ENCODE peak calls at places on chromosomes 3 and 15, in ten cellular contexts. One of them, this sample, is unnamed.

GRCh38 chr15:101358895-101359294 is 63.8 kb upstream of the SNRPA1 start:
- DNase-seq in fibroblast of lung: no peak
- DNase-seq in PC-9: no peak
- DNase-seq in tibial artery: peak
- DNase-seq in left ventricle myocardium inferior: peak
- DNase-seq in A549: no peak
- DNase-seq in body of pancreas: no peak
- DNase-seq in breast epithelium: peak
- DNase-seq in SJSA1: peak
- DNase-seq in OCI-LY7: no peak
- DNase-seq in this sample: peak

GRCh38 chr3:143134446-143134845 is 14.9 kb downstream of the CHST2 start:
- DNase-seq in fibroblast of lung: no peak
- DNase-seq in left ventricle myocardium inferior: no peak
- DNase-seq in OCI-LY7: no peak
- DNase-seq in SJSA1: peak
- DNase-seq in PC-9: no peak
- DNase-seq in tibial artery: no peak
- DNase-seq in A549: no peak
- DNase-seq in body of pancreas: no peak
- DNase-seq in breast epithelium: no peak
- DNase-seq in this sample: no peak

GRCh38 chr3:197174927-197175326 is 123.5 kb downstream of the DLG1 start:
- DNase-seq in fibroblast of lung: no peak
- DNase-seq in PC-9: no peak
- DNase-seq in A549: no peak
- DNase-seq in breast epithelium: no peak
- DNase-seq in SJSA1: no peak
- DNase-seq in OCI-LY7: peak
- DNase-seq in left ventricle myocardium inferior: no peak
- DNase-seq in body of pancreas: no peak
- DNase-seq in tibial artery: no peak
- DNase-seq in this sample: no peak

GRCh38 chr3:123535580-123535979 is 49.3 kb downstream of the HACD2 start:
- DNase-seq in fibroblast of lung: peak
- DNase-seq in SJSA1: peak
- DNase-seq in breast epithelium: no peak
- DNase-seq in OCI-LY7: no peak
- DNase-seq in A549: no peak
- DNase-seq in body of pancreas: no peak
- DNase-seq in left ventricle myocardium inferior: no peak
- DNase-seq in tibial artery: no peak
- DNase-seq in PC-9: no peak
- DNase-seq in this sample: no peak

GRCh38 chr3:87196879-87197278 is 30.2 kb upstream of the CHMP2B start:
- DNase-seq in breast epithelium: no peak
- DNase-seq in left ventricle myocardium inferior: no peak
- DNase-seq in body of pancreas: no peak
- DNase-seq in OCI-LY7: no peak
- DNase-seq in A549: no peak
- DNase-seq in fibroblast of lung: no peak
- DNase-seq in PC-9: peak
- DNase-seq in tibial artery: no peak
- DNase-seq in SJSA1: no peak
- DNase-seq in this sample: peak

GRCh38 chr15:39610665-39611064 is 29.8 kb downstream of the THBS1 start:
- DNase-seq in A549: no peak
- DNase-seq in tibial artery: no peak
- DNase-seq in body of pancreas: no peak
- DNase-seq in breast epithelium: no peak
- DNase-seq in PC-9: no peak
- DNase-seq in fibroblast of lung: no peak
- DNase-seq in left ventricle myocardium inferior: no peak
- DNase-seq in OCI-LY7: no peak
- DNase-seq in SJSA1: no peak
- DNase-seq in this sample: no peak

GRCh38 chr3:146161725-146162047 is 702 bp upstream of the PLOD2 start:
- DNase-seq in body of pancreas: peak
- DNase-seq in breast epithelium: peak
- DNase-seq in tibial artery: peak
- DNase-seq in left ventricle myocardium inferior: peak
- DNase-seq in A549: peak
- DNase-seq in SJSA1: no peak
- DNase-seq in PC-9: no peak
- DNase-seq in fibroblast of lung: peak
- DNase-seq in OCI-LY7: no peak
- DNase-seq in this sample: no peak

GRCh38 chr3:41598804-41599481 is 363.0 kb downstream of the ULK4 start:
- DNase-seq in A549: no peak
- DNase-seq in left ventricle myocardium inferior: no peak
- DNase-seq in tibial artery: no peak
- DNase-seq in PC-9: no peak
- DNase-seq in breast epithelium: no peak
- DNase-seq in body of pancreas: no peak
- DNase-seq in SJSA1: no peak
- DNase-seq in OCI-LY7: no peak
- DNase-seq in fibroblast of lung: peak
- DNase-seq in this sample: no peak

GRCh38 chr15:69530234-69530633 is 77.6 kb downstream of the RPLP1 start:
- DNase-seq in SJSA1: no peak
- DNase-seq in breast epithelium: no peak
- DNase-seq in tibial artery: no peak
- DNase-seq in body of pancreas: no peak
- DNase-seq in OCI-LY7: no peak
- DNase-seq in PC-9: no peak
- DNase-seq in fibroblast of lung: no peak
- DNase-seq in A549: no peak
- DNase-seq in left ventricle myocardium inferior: no peak
- DNase-seq in this sample: no peak

GRCh38 chr15:43370975-43371974 is at the start of the genes TUBGCP4 and ZSCAN29:
- DNase-seq in tibial artery: peak
- DNase-seq in fibroblast of lung: peak
- DNase-seq in OCI-LY7: peak
- DNase-seq in SJSA1: peak
- DNase-seq in body of pancreas: peak
- DNase-seq in A549: peak
- DNase-seq in PC-9: peak
- DNase-seq in breast epithelium: peak
- DNase-seq in left ventricle myocardium inferior: peak
- DNase-seq in this sample: no peak

GRCh38 chr15:43376017-43376705 is 5.3 kb downstream of the TUBGCP4 start:
- DNase-seq in tibial artery: no peak
- DNase-seq in breast epithelium: no peak
- DNase-seq in left ventricle myocardium inferior: no peak
- DNase-seq in fibroblast of lung: peak
- DNase-seq in SJSA1: peak
- DNase-seq in A549: peak
- DNase-seq in PC-9: no peak
- DNase-seq in OCI-LY7: peak
- DNase-seq in body of pancreas: peak
- DNase-seq in this sample: no peak

DNA sequence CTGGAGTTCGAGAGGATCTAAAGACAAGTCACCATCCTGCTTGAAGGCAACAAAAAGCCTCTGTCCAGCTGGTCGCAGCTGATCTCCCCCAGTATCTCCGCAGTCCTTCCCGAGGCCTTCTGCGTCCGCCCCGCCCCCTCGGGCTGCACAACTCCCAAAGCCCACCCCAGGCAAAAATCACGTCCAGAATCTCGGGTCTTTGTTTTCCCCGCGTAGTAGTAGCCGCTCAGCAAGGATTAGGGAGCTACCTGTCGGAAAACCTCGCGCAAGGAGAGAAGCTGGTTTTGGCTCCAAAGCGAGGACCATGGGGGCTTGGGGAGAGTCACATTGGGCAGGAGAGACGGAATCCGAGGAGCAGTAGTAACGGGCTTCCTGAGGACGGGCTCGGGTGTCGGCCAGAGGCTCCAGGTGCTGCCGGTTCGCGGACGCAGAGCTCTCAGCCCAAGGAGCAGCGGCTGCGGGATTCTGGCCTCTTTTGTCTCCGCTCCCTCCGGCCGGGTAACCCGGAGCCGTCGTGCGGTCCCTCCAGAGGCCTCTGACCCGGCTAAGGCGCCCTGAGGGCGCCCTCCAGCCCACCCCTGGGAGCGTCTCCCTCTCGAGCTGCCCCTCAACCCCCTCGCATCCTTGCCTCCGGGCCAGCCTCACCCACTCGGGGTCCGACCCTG is 401 bp downstream of the ZSCAN29 start:
- DNase-seq in PC-9: no peak
- DNase-seq in OCI-LY7: no peak
- DNase-seq in A549: no peak
- DNase-seq in body of pancreas: peak
- DNase-seq in fibroblast of lung: peak
- DNase-seq in left ventricle myocardium inferior: peak
- DNase-seq in SJSA1: no peak
- DNase-seq in breast epithelium: no peak
- DNase-seq in tibial artery: peak
- DNase-seq in this sample: no peak
- H3K27ac ChIP-seq in PC-9: no peak
- H3K27ac ChIP-seq in OCI-LY7: peak
- H3K27ac ChIP-seq in A549: peak
- H3K27ac ChIP-seq in body of pancreas: peak
- H3K27ac ChIP-seq in fibroblast of lung: peak
- H3K27ac ChIP-seq in left ventricle myocardium inferior: peak
- H3K27ac ChIP-seq in SJSA1: peak
- H3K27ac ChIP-seq in breast epithelium: peak
- H3K27ac ChIP-seq in tibial artery: peak
- H3K27ac ChIP-seq in this sample: peak

GRCh38 chr15:57382969-57383368 is 6.7 kb downstream of the CGNL1 start:
- DNase-seq in PC-9: no peak
- DNase-seq in SJSA1: no peak
- DNase-seq in fibroblast of lung: no peak
- DNase-seq in A549: no peak
- DNase-seq in OCI-LY7: no peak
- DNase-seq in left ventricle myocardium inferior: no peak
- DNase-seq in breast epithelium: no peak
- DNase-seq in body of pancreas: no peak
- DNase-seq in tibial artery: no peak
- DNase-seq in this sample: no peak
- H3K27ac ChIP-seq in PC-9: no peak
- H3K27ac ChIP-seq in SJSA1: no peak
- H3K27ac ChIP-seq in fibroblast of lung: no peak
- H3K27ac ChIP-seq in A549: no peak
- H3K27ac ChIP-seq in OCI-LY7: no peak
- H3K27ac ChIP-seq in left ventricle myocardium inferior: no peak
- H3K27ac ChIP-seq in breast epithelium: peak
- H3K27ac ChIP-seq in body of pancreas: peak
- H3K27ac ChIP-seq in tibial artery: no peak
- H3K27ac ChIP-seq in this sample: no peak

DNA sequence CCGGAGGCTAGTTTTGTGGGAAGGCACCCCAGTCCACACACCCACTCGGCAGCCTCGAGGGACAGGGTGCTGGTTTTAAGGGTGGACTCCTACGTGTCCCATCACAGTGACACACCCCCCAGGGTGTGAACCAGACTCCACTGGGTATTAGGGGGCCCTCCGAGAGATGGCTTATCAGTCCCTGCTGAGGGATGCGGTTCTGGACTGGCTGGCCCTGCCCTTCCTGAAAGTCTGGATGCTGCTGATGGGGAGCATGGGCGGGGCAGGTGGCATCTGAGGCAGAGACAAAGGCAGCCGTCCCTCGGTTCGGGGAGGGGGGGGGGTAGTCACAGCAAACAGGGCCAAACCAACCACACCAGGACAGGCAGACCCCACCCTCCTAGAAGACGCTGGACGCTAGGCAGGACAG is 939 bp upstream of the ULK3 start:
- DNase-seq in fibroblast of lung: no peak
- DNase-seq in breast epithelium: no peak
- DNase-seq in A549: no peak
- DNase-seq in SJSA1: no peak
- DNase-seq in tibial artery: no peak
- DNase-seq in PC-9: no peak
- DNase-seq in left ventricle myocardium inferior: no peak
- DNase-seq in body of pancreas: no peak
- DNase-seq in OCI-LY7: no peak
- DNase-seq in this sample: no peak
- H3K27ac ChIP-seq in fibroblast of lung: peak
- H3K27ac ChIP-seq in breast epithelium: peak
- H3K27ac ChIP-seq in A549: peak
- H3K27ac ChIP-seq in SJSA1: no peak
- H3K27ac ChIP-seq in tibial artery: peak
- H3K27ac ChIP-seq in PC-9: no peak
- H3K27ac ChIP-seq in left ventricle myocardium inferior: peak
- H3K27ac ChIP-seq in body of pancreas: no peak
- H3K27ac ChIP-seq in OCI-LY7: peak
- H3K27ac ChIP-seq in this sample: no peak

DNA sequence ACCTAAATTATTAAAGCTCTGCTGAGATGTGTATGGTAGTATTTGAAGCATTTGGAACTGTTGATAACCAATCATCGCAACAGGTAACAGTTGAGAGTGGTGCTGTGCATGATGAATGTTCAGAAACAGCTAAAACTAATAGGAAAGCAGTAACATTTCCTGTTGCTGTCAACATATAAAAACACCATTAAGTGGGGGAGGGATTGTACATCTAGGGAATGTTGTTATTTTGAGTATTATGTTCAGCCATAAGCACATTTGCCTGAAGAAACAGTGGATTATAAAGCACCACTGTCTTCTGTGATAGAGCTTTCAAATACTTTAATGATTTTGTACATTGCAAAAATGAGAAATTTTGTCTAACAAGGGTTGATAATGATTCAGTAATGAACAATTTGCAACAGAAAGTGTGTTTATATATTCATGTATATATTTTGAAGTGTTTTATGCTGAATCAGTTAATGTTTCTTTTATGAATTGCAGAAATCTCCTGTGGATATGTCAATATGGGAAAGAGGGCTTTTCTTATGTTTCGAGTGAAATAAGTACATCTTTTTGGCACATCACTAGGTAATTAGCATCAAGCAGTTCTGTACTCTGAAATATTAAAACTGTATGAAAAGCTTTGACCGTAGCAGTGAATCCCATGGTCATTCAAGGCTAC is 176.3 kb downstream of the TCF12 start:
- DNase-seq in SJSA1: no peak
- DNase-seq in A549: no peak
- DNase-seq in tibial artery: no peak
- DNase-seq in breast epithelium: no peak
- DNase-seq in left ventricle myocardium inferior: no peak
- DNase-seq in OCI-LY7: no peak
- DNase-seq in fibroblast of lung: no peak
- DNase-seq in body of pancreas: no peak
- DNase-seq in PC-9: no peak
- DNase-seq in this sample: no peak
- H3K27ac ChIP-seq in SJSA1: no peak
- H3K27ac ChIP-seq in A549: no peak
- H3K27ac ChIP-seq in tibial artery: no peak
- H3K27ac ChIP-seq in breast epithelium: no peak
- H3K27ac ChIP-seq in left ventricle myocardium inferior: no peak
- H3K27ac ChIP-seq in OCI-LY7: no peak
- H3K27ac ChIP-seq in fibroblast of lung: no peak
- H3K27ac ChIP-seq in body of pancreas: no peak
- H3K27ac ChIP-seq in PC-9: no peak
- H3K27ac ChIP-seq in this sample: no peak

This sample was measured in epithelial cell of prostate.